ENCODE peak calls at places on chromosome 22, in five cellular contexts. I is tibial nerve, G is pancreas, W is lower leg skin, P is cardiac fibroblast. L is an unnamed sample.

GRCh38 chr22:27175974-27176373 is 518.6 kb downstream of the MIAT start:
- DNase-seq in P (no peak), G (no peak), W (no peak), I (no peak), L (no peak)

GRCh38 chr22:32444068-32444467 is 20.2 kb downstream of the BPIFC start:
- DNase-seq in I (no peak), G (no peak), P (peak), W (no peak), L (no peak)

GRCh38 chr22:49100316-49100715 is 727.4 kb downstream of the BRD1 start:
- DNase-seq in P (no peak), W (no peak), G (no peak), I (no peak), L (no peak)

GRCh38 chr22:35712672-35713071 is 5.0 kb upstream of the APOL5 start:
- DNase-seq in I (no peak), G (no peak), P (no peak), W (no peak), L (no peak)

GRCh38 chr22:42344391-42344861 is 74.0 kb upstream of the TCF20 start:
- DNase-seq in I (no peak), W (no peak), G (no peak), P (peak), L (no peak)

GRCh38 chr22:27019827-27020226 is 362.4 kb downstream of the MIAT start:
- DNase-seq in I (no peak), G (no peak), P (no peak), W (no peak), L (no peak)

GRCh38 chr22:35400335-35400680 is 368 bp downstream of the MCM5 start:
- DNase-seq in G (no peak), I (no peak), W (no peak), P (no peak), L (peak)

GRCh38 chr22:35627267-35628041 is 10.3 kb upstream of the MB start:
- DNase-seq in W (peak), P (peak), G (peak), I (peak), L (no peak)

GRCh38 chr22:42937164-42937854 is 77.6 kb downstream of the PACSIN2 start:
- DNase-seq in W (peak), P (peak), G (no peak), I (no peak), L (no peak)

GRCh38 chr22:36850682-36851081 is 10.1 kb upstream of the NCF4 start:
- DNase-seq in I (no peak), W (no peak), P (no peak), G (no peak), L (no peak)

GRCh38 chr22:37196539-37197450 is 8.7 kb upstream of the C1QTNF6 start:
- DNase-seq in P (peak), W (peak), I (peak), G (peak), L (peak)

GRCh38 chr22:38724176-38724575 is 18.4 kb downstream of the GTPBP1 start:
- DNase-seq in P (no peak), G (no peak), W (no peak), I (no peak), L (no peak)

GRCh38 chr22:38727530-38728451 is 22.0 kb downstream of the GTPBP1 start:
- DNase-seq in G (no peak), I (no peak), P (no peak), W (no peak), L (no peak)

GRCh38 chr22:38725900-38726655 is 20.3 kb downstream of the GTPBP1 start:
- DNase-seq in W (no peak), G (no peak), I (no peak), P (no peak), L (no peak)

GRCh38 chr22:38727123-38727522 is 21.4 kb downstream of the GTPBP1 start:
- DNase-seq in I (no peak), P (no peak), W (no peak), G (no peak), L (no peak)

DNA sequence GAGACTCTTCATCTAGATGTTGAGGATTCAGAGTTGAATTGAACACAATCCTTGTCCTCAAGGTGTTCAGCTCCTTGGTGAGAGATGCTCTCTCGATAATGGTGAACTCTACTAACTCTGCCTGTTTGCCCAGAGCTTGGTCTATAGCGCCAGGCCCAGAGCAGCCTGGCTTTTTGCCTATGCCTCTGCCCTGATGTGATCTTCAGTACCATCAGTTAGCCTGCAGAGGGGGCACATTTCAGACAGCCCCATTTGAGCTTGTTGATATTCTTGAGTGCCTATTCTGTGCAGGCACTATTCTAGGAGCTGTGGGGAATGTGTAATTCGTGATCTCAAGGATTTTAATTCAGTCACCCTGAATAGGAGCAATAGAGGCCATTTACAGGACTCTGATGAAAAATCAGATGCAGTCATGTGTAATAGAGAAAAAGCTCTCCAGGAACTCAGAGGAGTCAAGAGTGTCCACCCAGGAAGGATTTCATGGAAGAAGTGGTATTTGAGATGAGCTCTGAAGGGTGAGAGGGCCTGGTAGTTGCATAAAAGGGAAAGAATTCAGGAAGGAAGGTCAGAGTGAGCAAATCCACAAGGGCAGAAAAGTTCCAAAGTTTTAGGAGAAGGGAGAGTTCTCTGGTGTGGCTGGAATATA is 19.3 kb downstream of the GTPBP1 start:
- DNase-seq in G (no peak), P (peak), W (no peak), I (no peak), L (no peak)
- TF ChIP-seq CTCF in G (peak), P (peak), W (no peak), I (peak), L (peak)

GRCh38 chr22:44438056-44438455 is 60.0 kb downstream of the RTL6 start:
- DNase-seq in G (no peak), W (peak), I (no peak), P (no peak), L (no peak)
- TF ChIP-seq CTCF in G (no peak), W (no peak), I (no peak), P (no peak), L (no peak)

GRCh38 chr22:29268511-29269229 is 602 bp downstream of the EWSR1 start:
- DNase-seq in I (no peak), W (peak), G (peak), P (peak), L (no peak)
- TF ChIP-seq CTCF in I (no peak), W (no peak), G (no peak), P (no peak), L (no peak)

GRCh38 chr22:46387748-46388147 is 52.2 kb downstream of the TRMU start:
- DNase-seq in I (no peak), W (no peak), G (no peak), P (no peak), L (no peak)

GRCh38 chr22:46388647-46389046 is 53.1 kb downstream of the TRMU start:
- DNase-seq in I (no peak), G (no peak), W (no peak), P (no peak), L (no peak)

GRCh38 chr22:46382524-46382923 is 47.0 kb downstream of the TRMU start:
- DNase-seq in W (no peak), G (peak), P (no peak), I (no peak), L (no peak)

GRCh38 chr22:46389081-46389480 is 53.6 kb downstream of the TRMU start:
- DNase-seq in W (no peak), I (no peak), P (no peak), G (no peak), L (no peak)

GRCh38 chr22:46386312-46386711 is 50.8 kb downstream of the TRMU start:
- DNase-seq in W (no peak), P (no peak), I (no peak), G (no peak), L (no peak)
- TF ChIP-seq CTCF in W (no peak), P (no peak), I (no peak), G (no peak), L (peak)

DNA sequence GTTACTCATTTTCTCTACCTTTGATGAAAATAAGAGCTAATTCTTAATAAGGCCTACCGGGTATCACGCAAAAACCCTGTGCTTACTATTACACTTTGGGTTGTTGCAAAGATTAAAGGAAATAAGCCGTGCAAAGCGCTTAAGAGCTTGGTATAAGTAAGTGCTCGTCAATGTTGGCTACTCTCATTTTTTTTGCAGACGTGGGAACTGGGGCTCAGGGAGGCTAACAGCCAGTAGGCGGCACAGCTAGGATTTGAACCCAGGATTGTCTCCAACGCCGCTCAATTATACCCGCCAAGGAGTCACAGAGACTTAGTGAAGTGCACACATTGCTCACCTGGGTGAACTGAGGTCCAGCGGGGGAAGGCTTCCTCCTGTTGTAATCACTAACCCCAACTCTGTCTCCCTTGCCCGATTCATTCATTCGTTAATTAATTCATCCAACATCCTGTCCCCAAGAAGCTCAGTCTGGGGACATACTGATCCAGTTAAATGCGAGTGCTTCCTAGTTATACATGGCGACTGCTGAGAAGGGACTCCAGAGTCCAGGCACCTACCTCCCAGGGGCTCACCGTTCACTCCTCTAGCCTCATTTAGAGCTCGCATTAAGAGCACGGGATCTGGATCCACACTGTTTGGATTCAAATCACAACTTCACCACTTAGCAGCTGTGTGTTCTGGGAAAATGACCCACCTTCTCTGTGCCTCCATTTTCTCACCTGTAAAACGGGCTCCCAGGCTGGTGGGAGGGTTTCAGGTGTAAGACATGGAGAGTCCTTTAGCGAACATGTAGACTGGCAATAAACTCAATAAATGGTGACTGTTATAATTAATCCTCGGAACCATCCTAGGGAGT is 869 bp upstream of the MTFP1 start:
- DNase-seq in W (no peak), P (peak), I (no peak), G (no peak), L (no peak)
- TF ChIP-seq CTCF in W (no peak), P (no peak), I (no peak), G (no peak), L (no peak)

GRCh38 chr22:19756288-19757128 is 4.1 kb upstream of the TBX1 start:
- DNase-seq in I (no peak), P (peak), W (peak), G (peak), L (peak)
- TF ChIP-seq CTCF in I (peak), P (peak), W (no peak), G (peak), L (peak)

DNA sequence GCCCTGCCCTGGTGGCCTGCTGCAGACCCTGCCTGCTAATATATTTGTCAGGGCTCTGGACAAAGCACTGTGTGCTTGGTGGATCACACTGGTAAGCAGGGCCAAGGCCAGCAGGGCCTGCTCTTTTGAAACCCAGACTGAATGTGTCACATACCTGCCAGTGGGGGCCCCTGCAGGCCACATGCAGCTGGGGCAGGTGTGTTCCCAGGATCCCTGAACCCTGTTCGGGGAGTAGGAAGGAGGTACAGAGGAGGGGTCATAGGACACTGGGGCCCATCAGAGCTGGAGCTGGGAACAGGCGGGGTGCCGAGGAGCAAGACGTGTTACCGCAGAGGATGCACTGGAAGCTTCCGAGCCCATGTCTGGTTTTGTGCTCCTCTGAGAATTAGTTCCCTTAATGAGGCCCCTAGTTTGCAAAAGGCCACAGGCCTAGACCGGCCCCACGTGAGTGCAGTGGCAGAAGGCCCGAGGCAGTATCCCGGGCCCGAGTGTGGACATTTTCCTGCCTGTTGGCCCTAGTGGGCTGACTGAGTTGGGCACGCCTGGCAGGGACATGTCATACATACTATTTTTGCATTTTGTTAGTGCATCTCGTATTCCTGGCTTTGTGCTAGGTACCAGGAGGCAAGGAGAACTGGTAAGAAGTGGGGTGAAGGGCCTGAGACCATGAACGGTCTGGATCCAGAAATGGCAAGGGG is 11.2 kb upstream of the ACR start:
- DNase-seq in W (no peak), I (no peak), P (no peak), G (peak), L (no peak)
- TF ChIP-seq CTCF in W (no peak), I (no peak), P (no peak), G (no peak), L (no peak)